ENCODE peak calls at places on chromosomes 2 and 18, in six cellular contexts. Q is fibroblast of the aortic adventitia; D is HT1080; E is RWPE1; V is stimulated activated CD4-positive, alpha-beta T cell treated with anti-CD3 and anti-CD28 coated beads, Interleukin-12 subunit alpha, Interleukin-12 subunit beta, amount 100 ng/mL, for 4 hours; I is stimulated activated effector memory CD8-positive, alpha-beta T cell treated with anti-CD3 and anti-CD28 coated beads, Interleukin-12 subunit alpha, Interleukin-12 subunit beta, amount 100 ng/mL, for 72 hours. Y is an unnamed sample.

GRCh38 chr2:30282721-30283120 is 51.4 kb downstream of the LBH start:
- DNase-seq in Q (no peak), D (no peak), E (no peak), V (no peak), I (no peak), Y (no peak)

GRCh38 chr18:30405038-30405437 is 637.5 kb downstream of the DSC3 start:
- DNase-seq in Q (no peak), D (no peak), E (no peak), V (no peak), I (no peak), Y (no peak)

GRCh38 chr18:76449110-76449453 is 46.0 kb downstream of the ZNF516 start:
- DNase-seq in Q (no peak), D (no peak), E (no peak), V (no peak), I (no peak), Y (no peak)

GRCh38 chr18:10488022-10488421 is 33.6 kb downstream of the APCDD1 start:
- DNase-seq in Q (peak), D (no peak), E (no peak), V (no peak), I (no peak), Y (no peak)

GRCh38 chr2:47528874-47529273 is 125.9 kb downstream of the MSH2 start:
- DNase-seq in Q (no peak), D (peak), E (no peak), V (no peak), I (no peak), Y (no peak)

GRCh38 chr2:180523629-180524340 is 456.6 kb upstream of the UBE2E3 start:
- DNase-seq in Q (peak), D (peak), E (peak), V (no peak), I (no peak), Y (no peak)

GRCh38 chr2:63060079-63060482 is 9.5 kb downstream of the OTX1 start:
- DNase-seq in Q (peak), D (no peak), E (no peak), V (no peak), I (no peak), Y (no peak)

GRCh38 chr18:36450264-36450663 is 152.8 kb downstream of the FHOD3 start:
- DNase-seq in Q (no peak), D (no peak), E (no peak), V (no peak), I (no peak), Y (no peak)

GRCh38 chr18:77077401-77077800 is 55.2 kb downstream of the MBP start:
- DNase-seq in Q (no peak), D (no peak), E (no peak), V (no peak), I (no peak), Y (no peak)

GRCh38 chr2:67857836-67858235 is 205.0 kb downstream of the C1D start:
- DNase-seq in Q (no peak), D (no peak), E (no peak), V (no peak), I (no peak), Y (no peak)